ENCODE peak calls at places on chromosome 6, in seven cellular contexts. One of them, this sample, is unnamed.

GRCh38 chr6:26576929-26577719 is 19.6 kb upstream of the ABT1 start:
- DNase-seq in GM13977: no peak
- DNase-seq in ascending aorta: no peak
- DNase-seq in T-helper 2 cell: peak
- DNase-seq in NCI-H1105: no peak
- DNase-seq in CD8-positive, alpha-beta memory T cell: peak
- DNase-seq in activated naive CD8-positive, alpha-beta T cell treated with anti-CD3 and anti-CD28 coated beads, Interleukin-2, amount 50 U/mL, for 24 hours: peak
- DNase-seq in this sample: no peak

GRCh38 chr6:139547082-139547776 is 172.8 kb upstream of the CITED2 start:
- DNase-seq in GM13977: no peak
- DNase-seq in ascending aorta: no peak
- DNase-seq in T-helper 2 cell: no peak
- DNase-seq in NCI-H1105: no peak
- DNase-seq in CD8-positive, alpha-beta memory T cell: no peak
- DNase-seq in activated naive CD8-positive, alpha-beta T cell treated with anti-CD3 and anti-CD28 coated beads, Interleukin-2, amount 50 U/mL, for 24 hours: no peak
- DNase-seq in this sample: no peak

GRCh38 chr6:100121854-100122609 is 128.0 kb upstream of the MCHR2 start:
- DNase-seq in GM13977: no peak
- DNase-seq in ascending aorta: no peak
- DNase-seq in T-helper 2 cell: no peak
- DNase-seq in NCI-H1105: no peak
- DNase-seq in CD8-positive, alpha-beta memory T cell: no peak
- DNase-seq in activated naive CD8-positive, alpha-beta T cell treated with anti-CD3 and anti-CD28 coated beads, Interleukin-2, amount 50 U/mL, for 24 hours: no peak
- DNase-seq in this sample: no peak

GRCh38 chr6:128039542-128039941 is 138.7 kb upstream of the THEMIS start:
- DNase-seq in GM13977: no peak
- DNase-seq in ascending aorta: no peak
- DNase-seq in T-helper 2 cell: no peak
- DNase-seq in NCI-H1105: no peak
- DNase-seq in CD8-positive, alpha-beta memory T cell: no peak
- DNase-seq in activated naive CD8-positive, alpha-beta T cell treated with anti-CD3 and anti-CD28 coated beads, Interleukin-2, amount 50 U/mL, for 24 hours: no peak
- DNase-seq in this sample: no peak

GRCh38 chr6:150253489-150253888 is 110.6 kb downstream of the PPP1R14C start:
- DNase-seq in GM13977: no peak
- DNase-seq in ascending aorta: no peak
- DNase-seq in T-helper 2 cell: no peak
- DNase-seq in NCI-H1105: no peak
- DNase-seq in CD8-positive, alpha-beta memory T cell: no peak
- DNase-seq in activated naive CD8-positive, alpha-beta T cell treated with anti-CD3 and anti-CD28 coated beads, Interleukin-2, amount 50 U/mL, for 24 hours: no peak
- DNase-seq in this sample: no peak

GRCh38 chr6:166828397-166829002 is 127.8 kb downstream of the RNASET2 start:
- DNase-seq in GM13977: no peak
- DNase-seq in ascending aorta: no peak
- DNase-seq in T-helper 2 cell: no peak
- DNase-seq in NCI-H1105: no peak
- DNase-seq in CD8-positive, alpha-beta memory T cell: no peak
- DNase-seq in activated naive CD8-positive, alpha-beta T cell treated with anti-CD3 and anti-CD28 coated beads, Interleukin-2, amount 50 U/mL, for 24 hours: no peak
- DNase-seq in this sample: no peak

GRCh38 chr6:37501632-37502466 is 2.2 kb upstream of the CCDC167 start:
- DNase-seq in GM13977: no peak
- DNase-seq in ascending aorta: no peak
- DNase-seq in T-helper 2 cell: peak
- DNase-seq in NCI-H1105: no peak
- DNase-seq in CD8-positive, alpha-beta memory T cell: peak
- DNase-seq in activated naive CD8-positive, alpha-beta T cell treated with anti-CD3 and anti-CD28 coated beads, Interleukin-2, amount 50 U/mL, for 24 hours: no peak
- DNase-seq in this sample: no peak

GRCh38 chr6:121652726-121653623 is 217.5 kb downstream of the GJA1 start:
- DNase-seq in GM13977: no peak
- DNase-seq in ascending aorta: peak
- DNase-seq in T-helper 2 cell: no peak
- DNase-seq in NCI-H1105: no peak
- DNase-seq in CD8-positive, alpha-beta memory T cell: no peak
- DNase-seq in activated naive CD8-positive, alpha-beta T cell treated with anti-CD3 and anti-CD28 coated beads, Interleukin-2, amount 50 U/mL, for 24 hours: no peak
- DNase-seq in this sample: no peak

GRCh38 chr6:17200395-17200794 is 80.8 kb upstream of the RBM24 start:
- DNase-seq in GM13977: no peak
- DNase-seq in ascending aorta: no peak
- DNase-seq in T-helper 2 cell: no peak
- DNase-seq in NCI-H1105: no peak
- DNase-seq in CD8-positive, alpha-beta memory T cell: no peak
- DNase-seq in activated naive CD8-positive, alpha-beta T cell treated with anti-CD3 and anti-CD28 coated beads, Interleukin-2, amount 50 U/mL, for 24 hours: no peak
- DNase-seq in this sample: no peak

GRCh38 chr6:122495612-122496011 is 24.0 kb upstream of the SERINC1 start:
- DNase-seq in GM13977: no peak
- DNase-seq in ascending aorta: no peak
- DNase-seq in T-helper 2 cell: no peak
- DNase-seq in NCI-H1105: no peak
- DNase-seq in CD8-positive, alpha-beta memory T cell: no peak
- DNase-seq in activated naive CD8-positive, alpha-beta T cell treated with anti-CD3 and anti-CD28 coated beads, Interleukin-2, amount 50 U/mL, for 24 hours: no peak
- DNase-seq in this sample: no peak

GRCh38 chr6:162917506-162917905 is 189.7 kb downstream of the PACRG start:
- DNase-seq in GM13977: no peak
- DNase-seq in ascending aorta: no peak
- DNase-seq in T-helper 2 cell: no peak
- DNase-seq in NCI-H1105: no peak
- DNase-seq in CD8-positive, alpha-beta memory T cell: no peak
- DNase-seq in activated naive CD8-positive, alpha-beta T cell treated with anti-CD3 and anti-CD28 coated beads, Interleukin-2, amount 50 U/mL, for 24 hours: no peak
- DNase-seq in this sample: no peak

GRCh38 chr6:109024784-109025183 is 69.9 kb downstream of the SESN1 start:
- DNase-seq in GM13977: no peak
- DNase-seq in ascending aorta: no peak
- DNase-seq in T-helper 2 cell: no peak
- DNase-seq in NCI-H1105: no peak
- DNase-seq in CD8-positive, alpha-beta memory T cell: no peak
- DNase-seq in activated naive CD8-positive, alpha-beta T cell treated with anti-CD3 and anti-CD28 coated beads, Interleukin-2, amount 50 U/mL, for 24 hours: no peak
- DNase-seq in this sample: no peak

GRCh38 chr6:133553652-133554051 is 312.5 kb downstream of the EYA4 start:
- DNase-seq in GM13977: peak
- DNase-seq in ascending aorta: no peak
- DNase-seq in T-helper 2 cell: no peak
- DNase-seq in NCI-H1105: peak
- DNase-seq in CD8-positive, alpha-beta memory T cell: no peak
- DNase-seq in activated naive CD8-positive, alpha-beta T cell treated with anti-CD3 and anti-CD28 coated beads, Interleukin-2, amount 50 U/mL, for 24 hours: peak
- DNase-seq in this sample: no peak

GRCh38 chr6:106547053-106547414 is 82.3 kb downstream of the RTN4IP1 start:
- DNase-seq in GM13977: no peak
- DNase-seq in ascending aorta: no peak
- DNase-seq in T-helper 2 cell: no peak
- DNase-seq in NCI-H1105: peak
- DNase-seq in CD8-positive, alpha-beta memory T cell: no peak
- DNase-seq in activated naive CD8-positive, alpha-beta T cell treated with anti-CD3 and anti-CD28 coated beads, Interleukin-2, amount 50 U/mL, for 24 hours: no peak
- DNase-seq in this sample: no peak